ENCODE peak calls at places on chromosomes 6 and 20, in five cellular contexts. R is B cell; M is stimulated activated effector memory CD8-positive, alpha-beta T cell treated with anti-CD3 and anti-CD28 coated beads, Interleukin-12 subunit alpha, Interleukin-12 subunit beta, amount 100 ng/mL, for 72 hours; U is activated naive CD8-positive, alpha-beta T cell treated with anti-CD3 and anti-CD28 coated beads for 36 hours; I is fibroblast of pulmonary artery. L is an unnamed sample.
A peak's percentile ranks its signal among the peaks of the same experiment; 100 is the strongest.

GRCh38 chr20:33672426-33673114 is 1.7 kb downstream of the NECAB3 start:
- DNase-seq in I (no peak), R (no peak), M (no peak), U (no peak), L (no peak)

GRCh38 chr20:22333885-22334545 is 250.4 kb downstream of the FOXA2 start:
- DNase-seq in M (no peak), R (peak; percentile 64), U (peak; percentile 20), I (peak; percentile 73), L (peak; percentile 67)

GRCh38 chr6:138814179-138814834 is 18.4 kb downstream of the ECT2L start:
- DNase-seq in R (no peak), U (no peak), M (no peak), I (no peak), L (no peak)

GRCh38 chr20:35264755-35265154 is 13.2 kb downstream of the MMP24OS start:
- DNase-seq in U (no peak), M (no peak), I (peak; percentile 21), R (no peak), L (no peak)

GRCh38 chr6:44009425-44010321 is 117.6 kb downstream of the MRPL14 start:
- DNase-seq in M (no peak), U (no peak), R (no peak), I (no peak), L (no peak)

GRCh38 chr6:12355354-12355753 is 65.2 kb downstream of the EDN1 start:
- DNase-seq in M (no peak), R (no peak), U (no peak), I (no peak), L (no peak)

GRCh38 chr6:81834141-81834621 is 81.7 kb upstream of the TENT5A start:
- DNase-seq in U (no peak), R (no peak), M (no peak), I (peak; percentile 86), L (no peak)

GRCh38 chr6:74066168-74066871 is 370.3 kb downstream of the CD109 start:
- DNase-seq in U (no peak), I (peak; percentile 61), R (no peak), M (no peak), L (no peak)

GRCh38 chr6:117907600-117908245 is 659 bp downstream of the SLC35F1 start:
- DNase-seq in M (no peak), I (no peak), R (peak; percentile 44), U (peak; percentile 6), L (peak; percentile 16)

GRCh38 chr20:25205277-25206062 is 10.0 kb downstream of the ENTPD6 start:
- DNase-seq in U (no peak), R (no peak), M (no peak), I (no peak), L (no peak)

GRCh38 chr6:90397047-90397446 is 100.4 kb upstream of the BACH2 start:
- DNase-seq in R (no peak), U (no peak), I (no peak), M (no peak), L (no peak)

GRCh38 chr6:169174516-169175359 is 78.9 kb downstream of the THBS2 start:
- DNase-seq in U (no peak), M (no peak), I (no peak), R (no peak), L (no peak)

GRCh38 chr6:105838156-105838555 is 248.0 kb upstream of the PRDM1 start:
- DNase-seq in U (no peak), M (no peak), R (no peak), I (no peak), L (no peak)

GRCh38 chr6:32945106-32945761 is 4.4 kb upstream of the HLA-DMB start:
- DNase-seq in M (no peak), R (peak; percentile 62), U (peak; percentile 77), I (no peak), L (peak; percentile 64)

GRCh38 chr6:157456524-157456829 is 75.5 kb downstream of the ZDHHC14 start:
- DNase-seq in I (no peak), U (no peak), M (no peak), R (peak; percentile 49), L (peak; percentile 46)

GRCh38 chr20:23143098-23143497 is 57.0 kb upstream of the CD93 start:
- DNase-seq in U (peak; percentile 14), I (peak; percentile 83), R (no peak), M (no peak), L (no peak)

GRCh38 chr20:62376112-62377063 is 9.3 kb upstream of the LAMA5 start:
- DNase-seq in R (no peak), I (peak; percentile 62), U (no peak), M (no peak), L (no peak)

GRCh38 chr20:54058420-54059139 is 11.8 kb downstream of the BCAS1 start:
- DNase-seq in R (no peak), I (no peak), U (no peak), M (no peak), L (no peak)

GRCh38 chr6:106716966-106717365 is 87.6 kb downstream of the QRSL1 start:
- DNase-seq in R (no peak), M (no peak), U (no peak), I (no peak), L (no peak)

GRCh38 chr6:116536216-116536621 is 9.3 kb downstream of the TRAPPC3L start:
- DNase-seq in R (peak; percentile 29), U (no peak), I (peak; percentile 82), M (peak; percentile 8), L (peak; percentile 32)

GRCh38 chr6:43886067-43886461 is 116.1 kb downstream of the VEGFA start:
- DNase-seq in M (no peak), U (no peak), I (no peak), R (no peak), L (no peak)

GRCh38 chr6:14333556-14334305 is 216.2 kb downstream of the CD83 start:
- DNase-seq in U (no peak), M (no peak), I (peak; percentile 35), R (no peak), L (no peak)

GRCh38 chr20:60138263-60139127 is 180.3 kb downstream of the CDH26 start:
- DNase-seq in R (no peak), M (no peak), U (peak; percentile 53), I (peak; percentile 13), L (peak; percentile 13)

GRCh38 chr6:119446623-119447008 is 97.1 kb upstream of the MAN1A1 start:
- DNase-seq in M (no peak), I (peak; percentile 88), U (no peak), R (no peak), L (no peak)

GRCh38 chr20:51910202-51911050 is 108.1 kb upstream of the SALL4 start:
- DNase-seq in I (no peak), U (no peak), M (no peak), R (no peak), L (no peak)

GRCh38 chr6:30896541-30896940 is 11.5 kb upstream of the GTF2H4 start:
- DNase-seq in R (peak; percentile 18), I (no peak), M (no peak), U (no peak), L (no peak)

GRCh38 chr6:118334634-118335033 is 213.5 kb upstream of the PLN start:
- DNase-seq in M (no peak), U (no peak), R (no peak), I (no peak), L (no peak)

GRCh38 chr20:19012671-19013070 is 199.1 kb downstream of the SCP2D1 start:
- DNase-seq in U (no peak), R (no peak), I (no peak), M (no peak), L (no peak)

GRCh38 chr6:44663860-44664584 is 276.5 kb downstream of the CDC5L start:
- DNase-seq in U (no peak), R (no peak), I (no peak), M (no peak), L (no peak)

GRCh38 chr6:42211726-42212125 is 5.9 kb downstream of the MRPS10 start:
- DNase-seq in U (no peak), M (no peak), I (no peak), R (no peak), L (no peak)

GRCh38 chr20:19354950-19355349 is 142.5 kb downstream of the SLC24A3 start:
- DNase-seq in R (no peak), U (no peak), I (no peak), M (no peak), L (no peak)

GRCh38 chr20:50953196-50953595 is 5.1 kb downstream of the DPM1 start:
- DNase-seq in M (no peak), R (no peak), I (no peak), U (no peak), L (no peak)

GRCh38 chr20:38117635-38118034 is 47.4 kb downstream of the TGM2 start:
- DNase-seq in I (peak; percentile 80), M (no peak), U (no peak), R (no peak), L (no peak)

L was measured in germinal center.